ENCODE peak calls at places on chromosomes 13 and 19, in seven cellular contexts. E, W, L, X, N, Q and U are unnamed samples.

GRCh38 chr19:14775855-14776254 is 2.5 kb downstream of the ADGRE2 start:
- DNase-seq in E (no peak), W (no peak), L (no peak), X (no peak), N (no peak), Q (peak), U (no peak)

GRCh38 chr19:49421039-49421877 is 2.0 kb downstream of the PTH2 start:
- DNase-seq in E (no peak), W (peak), L (no peak), X (peak), N (peak), Q (peak), U (peak)

GRCh38 chr13:107121793-107122192 is 553.9 kb upstream of the ARGLU1 start:
- DNase-seq in E (no peak), W (no peak), L (no peak), X (no peak), N (no peak), Q (no peak), U (no peak)

GRCh38 chr19:8367327-8368001 is 3.5 kb downstream of the ANGPTL4 start:
- DNase-seq in E (peak), W (peak), L (no peak), X (peak), N (peak), Q (no peak), U (peak)

GRCh38 chr19:53597023-53597422 is 34.8 kb upstream of the DPRX start:
- DNase-seq in E (no peak), W (no peak), L (no peak), X (no peak), N (no peak), Q (no peak), U (no peak)

GRCh38 chr19:55493052-55493649 is 4.9 kb downstream of the SSC5D start:
- DNase-seq in E (no peak), W (peak), L (no peak), X (no peak), N (no peak), Q (no peak), U (no peak)

GRCh38 chr19:2949939-2950285 is 5.1 kb upstream of the ZNF77 start:
- DNase-seq in E (no peak), W (no peak), L (no peak), X (peak), N (peak), Q (no peak), U (peak)

GRCh38 chr13:41650706-41651105 is 193.4 kb downstream of the RGCC start:
- DNase-seq in E (no peak), W (no peak), L (no peak), X (no peak), N (no peak), Q (no peak), U (no peak)

GRCh38 chr19:18440936-18441803 is 3.2 kb upstream of the ISYNA1 start:
- DNase-seq in E (no peak), W (no peak), L (no peak), X (no peak), N (no peak), Q (no peak), U (no peak)

GRCh38 chr19:18414504-18415176 is 4.6 kb upstream of the SSBP4 start:
- DNase-seq in E (no peak), W (no peak), L (peak), X (peak), N (no peak), Q (peak), U (no peak)

GRCh38 chr13:99496322-99497142 is 4.7 kb upstream of the TM9SF2 start:
- DNase-seq in E (no peak), W (peak), L (peak), X (peak), N (no peak), Q (peak), U (peak)

GRCh38 chr13:26482451-26483197 is 74.9 kb upstream of the WASF3 start:
- DNase-seq in E (peak), W (peak), L (peak), X (peak), N (peak), Q (peak), U (peak)